ENCODE peak calls at places on chromosomes 12 and 14, in ten cellular contexts. One of them, this sample, is unnamed.

GRCh38 chr12:124686001-124686884 is 118.8 kb upstream of the NCOR2 start:
- DNase-seq in tibial artery: no peak
- DNase-seq in NCI-H345: no peak
- DNase-seq in GM13977: no peak
- DNase-seq in cardiac muscle cell: peak; percentile 53
- DNase-seq in activated CD4-positive, alpha-beta T cell treated with anti-CD3 and anti-CD28 coated beads, Interleukin-2, amount 50 U/mL, for 1 hour: no peak
- DNase-seq in NCI-H2107: no peak
- DNase-seq in NCI-H774: no peak
- DNase-seq in astrocyte: peak; percentile 78
- DNase-seq in NAMALWA: peak; percentile 22
- DNase-seq in this sample: peak; percentile 58

GRCh38 chr14:95471526-95472304 is 44.7 kb downstream of the SYNE3 start:
- DNase-seq in tibial artery: no peak
- DNase-seq in NCI-H345: no peak
- DNase-seq in GM13977: no peak
- DNase-seq in cardiac muscle cell: no peak
- DNase-seq in activated CD4-positive, alpha-beta T cell treated with anti-CD3 and anti-CD28 coated beads, Interleukin-2, amount 50 U/mL, for 1 hour: no peak
- DNase-seq in NCI-H2107: no peak
- DNase-seq in NCI-H774: no peak
- DNase-seq in astrocyte: no peak
- DNase-seq in NAMALWA: no peak
- DNase-seq in this sample: no peak

GRCh38 chr12:630656-631632 is 32.3 kb downstream of the NINJ2 start:
- DNase-seq in tibial artery: peak; percentile 50
- DNase-seq in NCI-H345: no peak
- DNase-seq in GM13977: peak; percentile 80
- DNase-seq in cardiac muscle cell: no peak
- DNase-seq in activated CD4-positive, alpha-beta T cell treated with anti-CD3 and anti-CD28 coated beads, Interleukin-2, amount 50 U/mL, for 1 hour: peak; percentile 59
- DNase-seq in NCI-H2107: no peak
- DNase-seq in NCI-H774: no peak
- DNase-seq in astrocyte: no peak
- DNase-seq in NAMALWA: peak; percentile 79
- DNase-seq in this sample: no peak

GRCh38 chr14:102262894-102263462 is 42.0 kb downstream of the MOK start:
- DNase-seq in tibial artery: no peak
- DNase-seq in NCI-H345: peak; percentile 73
- DNase-seq in GM13977: no peak
- DNase-seq in cardiac muscle cell: peak; percentile 77
- DNase-seq in activated CD4-positive, alpha-beta T cell treated with anti-CD3 and anti-CD28 coated beads, Interleukin-2, amount 50 U/mL, for 1 hour: no peak
- DNase-seq in NCI-H2107: no peak
- DNase-seq in NCI-H774: no peak
- DNase-seq in astrocyte: peak; percentile 66
- DNase-seq in NAMALWA: no peak
- DNase-seq in this sample: no peak

GRCh38 chr14:37819155-37820015 is 224.0 kb downstream of the TTC6 start:
- DNase-seq in tibial artery: no peak
- DNase-seq in NCI-H345: no peak
- DNase-seq in GM13977: no peak
- DNase-seq in cardiac muscle cell: peak; percentile 46
- DNase-seq in activated CD4-positive, alpha-beta T cell treated with anti-CD3 and anti-CD28 coated beads, Interleukin-2, amount 50 U/mL, for 1 hour: no peak
- DNase-seq in NCI-H2107: no peak
- DNase-seq in NCI-H774: no peak
- DNase-seq in astrocyte: peak; percentile 72
- DNase-seq in NAMALWA: no peak
- DNase-seq in this sample: no peak

GRCh38 chr12:123165537-123165936 is 14.6 kb upstream of the PITPNM2 start:
- DNase-seq in tibial artery: no peak
- DNase-seq in NCI-H345: no peak
- DNase-seq in GM13977: no peak
- DNase-seq in cardiac muscle cell: no peak
- DNase-seq in activated CD4-positive, alpha-beta T cell treated with anti-CD3 and anti-CD28 coated beads, Interleukin-2, amount 50 U/mL, for 1 hour: no peak
- DNase-seq in NCI-H2107: no peak
- DNase-seq in NCI-H774: peak; percentile 63
- DNase-seq in astrocyte: no peak
- DNase-seq in NAMALWA: no peak
- DNase-seq in this sample: no peak

GRCh38 chr12:77388611-77389265 is 323.4 kb upstream of the E2F7 start:
- DNase-seq in tibial artery: no peak
- DNase-seq in NCI-H345: no peak
- DNase-seq in GM13977: no peak
- DNase-seq in cardiac muscle cell: no peak
- DNase-seq in activated CD4-positive, alpha-beta T cell treated with anti-CD3 and anti-CD28 coated beads, Interleukin-2, amount 50 U/mL, for 1 hour: no peak
- DNase-seq in NCI-H2107: no peak
- DNase-seq in NCI-H774: no peak
- DNase-seq in astrocyte: peak; percentile 44
- DNase-seq in NAMALWA: no peak
- DNase-seq in this sample: no peak

GRCh38 chr14:30227871-30228270 is 300.2 kb upstream of the PRKD1 start:
- DNase-seq in tibial artery: peak; percentile 43
- DNase-seq in NCI-H345: no peak
- DNase-seq in GM13977: no peak
- DNase-seq in cardiac muscle cell: peak; percentile 63
- DNase-seq in activated CD4-positive, alpha-beta T cell treated with anti-CD3 and anti-CD28 coated beads, Interleukin-2, amount 50 U/mL, for 1 hour: no peak
- DNase-seq in NCI-H2107: no peak
- DNase-seq in NCI-H774: no peak
- DNase-seq in astrocyte: peak; percentile 61
- DNase-seq in NAMALWA: no peak
- DNase-seq in this sample: no peak

GRCh38 chr14:90295870-90296516 is 35.7 kb downstream of the NRDE2 start:
- DNase-seq in tibial artery: no peak
- DNase-seq in NCI-H345: no peak
- DNase-seq in GM13977: no peak
- DNase-seq in cardiac muscle cell: peak; percentile 56
- DNase-seq in activated CD4-positive, alpha-beta T cell treated with anti-CD3 and anti-CD28 coated beads, Interleukin-2, amount 50 U/mL, for 1 hour: no peak
- DNase-seq in NCI-H2107: no peak
- DNase-seq in NCI-H774: no peak
- DNase-seq in astrocyte: peak; percentile 62
- DNase-seq in NAMALWA: no peak
- DNase-seq in this sample: no peak

GRCh38 chr12:28710882-28711281 is 438.2 kb upstream of the FAR2 start:
- DNase-seq in tibial artery: no peak
- DNase-seq in NCI-H345: no peak
- DNase-seq in GM13977: no peak
- DNase-seq in cardiac muscle cell: peak; percentile 60
- DNase-seq in activated CD4-positive, alpha-beta T cell treated with anti-CD3 and anti-CD28 coated beads, Interleukin-2, amount 50 U/mL, for 1 hour: no peak
- DNase-seq in NCI-H2107: no peak
- DNase-seq in NCI-H774: no peak
- DNase-seq in astrocyte: peak; percentile 96
- DNase-seq in NAMALWA: no peak
- DNase-seq in this sample: no peak

GRCh38 chr12:93819048-93819491 is 141.9 kb downstream of the CRADD start:
- DNase-seq in tibial artery: peak; percentile 72
- DNase-seq in NCI-H345: no peak
- DNase-seq in GM13977: no peak
- DNase-seq in cardiac muscle cell: peak; percentile 91
- DNase-seq in activated CD4-positive, alpha-beta T cell treated with anti-CD3 and anti-CD28 coated beads, Interleukin-2, amount 50 U/mL, for 1 hour: no peak
- DNase-seq in NCI-H2107: no peak
- DNase-seq in NCI-H774: no peak
- DNase-seq in astrocyte: peak; percentile 89
- DNase-seq in NAMALWA: no peak
- DNase-seq in this sample: no peak

GRCh38 chr12:990308-990648 is 745 bp upstream of the ERC1 start:
- DNase-seq in tibial artery: peak; percentile 49
- DNase-seq in NCI-H345: peak; percentile 45
- DNase-seq in GM13977: peak; percentile 54
- DNase-seq in cardiac muscle cell: peak; percentile 70
- DNase-seq in activated CD4-positive, alpha-beta T cell treated with anti-CD3 and anti-CD28 coated beads, Interleukin-2, amount 50 U/mL, for 1 hour: peak; percentile 44
- DNase-seq in NCI-H2107: peak; percentile 61
- DNase-seq in NCI-H774: peak; percentile 48
- DNase-seq in astrocyte: peak; percentile 62
- DNase-seq in NAMALWA: peak; percentile 52
- DNase-seq in this sample: no peak

GRCh38 chr12:131939007-131939406 is 9.9 kb downstream of the PUS1 start:
- DNase-seq in tibial artery: no peak
- DNase-seq in NCI-H345: no peak
- DNase-seq in GM13977: no peak
- DNase-seq in cardiac muscle cell: no peak
- DNase-seq in activated CD4-positive, alpha-beta T cell treated with anti-CD3 and anti-CD28 coated beads, Interleukin-2, amount 50 U/mL, for 1 hour: no peak
- DNase-seq in NCI-H2107: no peak
- DNase-seq in NCI-H774: no peak
- DNase-seq in astrocyte: no peak
- DNase-seq in NAMALWA: no peak
- DNase-seq in this sample: no peak

GRCh38 chr12:107494331-107494730 is 191.3 kb upstream of the PWP1 start:
- DNase-seq in tibial artery: no peak
- DNase-seq in NCI-H345: no peak
- DNase-seq in GM13977: no peak
- DNase-seq in cardiac muscle cell: no peak
- DNase-seq in activated CD4-positive, alpha-beta T cell treated with anti-CD3 and anti-CD28 coated beads, Interleukin-2, amount 50 U/mL, for 1 hour: no peak
- DNase-seq in NCI-H2107: no peak
- DNase-seq in NCI-H774: no peak
- DNase-seq in astrocyte: no peak
- DNase-seq in NAMALWA: no peak
- DNase-seq in this sample: no peak

GRCh38 chr14:96261053-96261452 is 5.0 kb downstream of the BDKRB1 start:
- DNase-seq in tibial artery: no peak
- DNase-seq in NCI-H345: peak; percentile 42
- DNase-seq in GM13977: no peak
- DNase-seq in cardiac muscle cell: no peak
- DNase-seq in activated CD4-positive, alpha-beta T cell treated with anti-CD3 and anti-CD28 coated beads, Interleukin-2, amount 50 U/mL, for 1 hour: no peak
- DNase-seq in NCI-H2107: peak; percentile 35
- DNase-seq in NCI-H774: peak; percentile 70
- DNase-seq in astrocyte: no peak
- DNase-seq in NAMALWA: no peak
- DNase-seq in this sample: peak; percentile 51

GRCh38 chr12:105102673-105103072 is 4.9 kb upstream of the WASHC4 start:
- DNase-seq in tibial artery: no peak
- DNase-seq in NCI-H345: no peak
- DNase-seq in GM13977: no peak
- DNase-seq in cardiac muscle cell: no peak
- DNase-seq in activated CD4-positive, alpha-beta T cell treated with anti-CD3 and anti-CD28 coated beads, Interleukin-2, amount 50 U/mL, for 1 hour: no peak
- DNase-seq in NCI-H2107: no peak
- DNase-seq in NCI-H774: no peak
- DNase-seq in astrocyte: no peak
- DNase-seq in NAMALWA: no peak
- DNase-seq in this sample: no peak

GRCh38 chr14:71203306-71203705 is 296.0 kb downstream of the PCNX1 start:
- DNase-seq in tibial artery: no peak
- DNase-seq in NCI-H345: no peak
- DNase-seq in GM13977: no peak
- DNase-seq in cardiac muscle cell: no peak
- DNase-seq in activated CD4-positive, alpha-beta T cell treated with anti-CD3 and anti-CD28 coated beads, Interleukin-2, amount 50 U/mL, for 1 hour: no peak
- DNase-seq in NCI-H2107: no peak
- DNase-seq in NCI-H774: no peak
- DNase-seq in astrocyte: peak; percentile 53
- DNase-seq in NAMALWA: no peak
- DNase-seq in this sample: no peak

GRCh38 chr12:74820324-74820723 is 282.7 kb downstream of the ATXN7L3B start:
- DNase-seq in tibial artery: no peak
- DNase-seq in NCI-H345: no peak
- DNase-seq in GM13977: no peak
- DNase-seq in cardiac muscle cell: no peak
- DNase-seq in activated CD4-positive, alpha-beta T cell treated with anti-CD3 and anti-CD28 coated beads, Interleukin-2, amount 50 U/mL, for 1 hour: no peak
- DNase-seq in NCI-H2107: no peak
- DNase-seq in NCI-H774: no peak
- DNase-seq in astrocyte: no peak
- DNase-seq in NAMALWA: no peak
- DNase-seq in this sample: no peak

This sample was measured in T47D.